ENCODE peak calls at places on chromosomes 2 and 18, in four cellular contexts. J is BJ, S is OCI-LY7, Y is esophagus squamous epithelium. M is an unnamed sample.

GRCh38 chr18:32092422-32093105 is 890 bp downstream of the RNF138 start:
- DNase-seq in J (peak), S (peak), Y (peak), M (peak)

GRCh38 chr2:231523451-231524266 is 6.6 kb downstream of the NMUR1 start:
- DNase-seq in Y (no peak), S (no peak), J (no peak), M (no peak)

GRCh38 chr2:219104107-219105050 is 43.7 kb upstream of the IHH start:
- DNase-seq in S (peak), J (peak), Y (no peak), M (no peak)

GRCh38 chr2:214203744-214204289 is 207.0 kb upstream of the VWC2L start:
- DNase-seq in Y (no peak), J (no peak), S (no peak), M (no peak)

GRCh38 chr2:42572297-42573081 is 4.1 kb downstream of the MTA3 start:
- DNase-seq in Y (no peak), S (no peak), J (no peak), M (no peak)

GRCh38 chr2:236705295-236706114 is 135.9 kb downstream of the ACKR3 start:
- DNase-seq in J (no peak), S (no peak), Y (no peak), M (no peak)

GRCh38 chr2:219060821-219061791 is at the start of gene IHH:
- DNase-seq in S (no peak), Y (no peak), J (no peak), M (no peak)

GRCh38 chr2:203689424-203690109 is 16.9 kb upstream of the CD28 start:
- DNase-seq in Y (no peak), S (peak), J (no peak), M (no peak)

GRCh38 chr18:43805646-43806194 is 528.4 kb upstream of the SYT4 start:
- DNase-seq in J (no peak), S (no peak), Y (no peak), M (no peak)

GRCh38 chr2:235669269-235669831 is 175.5 kb downstream of the AGAP1 start:
- DNase-seq in Y (no peak), J (no peak), S (no peak), M (peak)

GRCh38 chr2:235672720-235673119 is 178.9 kb downstream of the AGAP1 start:
- DNase-seq in Y (no peak), S (no peak), J (no peak), M (no peak)

GRCh38 chr2:235668782-235669181 is 174.9 kb downstream of the AGAP1 start:
- DNase-seq in Y (no peak), J (no peak), S (no peak), M (no peak)

GRCh38 chr2:235670974-235671787 is 177.3 kb downstream of the AGAP1 start:
- DNase-seq in S (no peak), J (no peak), Y (no peak), M (no peak)

GRCh38 chr2:235669983-235670962 is 176.4 kb downstream of the AGAP1 start:
- DNase-seq in Y (no peak), S (no peak), J (no peak), M (peak)
- TF ChIP-seq CTCF in Y (peak), S (no peak), J (peak), M (peak)

GRCh38 chr2:1051075-1051474 is 100.4 kb downstream of the SNTG2 start:
- DNase-seq in S (no peak), Y (no peak), J (no peak), M (no peak)
- TF ChIP-seq CTCF in S (no peak), Y (no peak), J (peak), M (no peak)

GRCh38 chr18:48410095-48410920 is 1.1 kb upstream of the ZBTB7C start:
- DNase-seq in Y (peak), S (peak), J (peak), M (peak)
- TF ChIP-seq CTCF in Y (no peak), S (no peak), J (no peak), M (peak)

DNA sequence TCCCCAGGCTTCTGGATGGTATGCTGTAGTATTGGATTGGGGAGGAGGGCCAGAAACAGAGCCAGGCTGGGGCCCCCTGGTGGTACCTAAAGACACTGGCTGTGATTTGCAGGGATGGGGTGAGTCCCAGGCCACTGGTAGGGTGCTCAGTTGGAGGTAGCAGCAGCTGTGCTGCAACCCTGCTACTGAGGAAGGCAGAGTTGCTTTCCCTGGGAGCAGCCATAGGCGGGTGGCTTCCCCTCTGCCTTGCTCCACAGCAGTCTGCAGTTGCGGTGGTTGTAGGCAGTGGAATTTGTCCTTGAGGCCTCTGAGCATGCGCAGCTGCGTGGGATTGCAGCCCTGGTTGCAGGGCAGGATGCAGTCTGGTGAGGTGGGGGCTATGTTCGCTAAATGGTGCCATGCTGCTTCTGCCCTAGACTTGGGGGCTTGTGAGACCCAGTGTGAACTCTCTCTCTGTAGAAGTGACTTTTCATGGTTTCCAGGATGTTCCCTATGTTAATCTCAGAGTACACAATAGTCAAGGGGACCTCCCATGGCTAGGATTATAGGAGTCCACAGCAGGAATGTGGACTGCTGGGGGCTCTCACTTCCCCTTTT is 443.5 kb downstream of the XIRP2 start:
- DNase-seq in Y (no peak), J (no peak), S (no peak), M (no peak)
- TF ChIP-seq CTCF in Y (no peak), J (peak), S (peak), M (no peak)

DNA sequence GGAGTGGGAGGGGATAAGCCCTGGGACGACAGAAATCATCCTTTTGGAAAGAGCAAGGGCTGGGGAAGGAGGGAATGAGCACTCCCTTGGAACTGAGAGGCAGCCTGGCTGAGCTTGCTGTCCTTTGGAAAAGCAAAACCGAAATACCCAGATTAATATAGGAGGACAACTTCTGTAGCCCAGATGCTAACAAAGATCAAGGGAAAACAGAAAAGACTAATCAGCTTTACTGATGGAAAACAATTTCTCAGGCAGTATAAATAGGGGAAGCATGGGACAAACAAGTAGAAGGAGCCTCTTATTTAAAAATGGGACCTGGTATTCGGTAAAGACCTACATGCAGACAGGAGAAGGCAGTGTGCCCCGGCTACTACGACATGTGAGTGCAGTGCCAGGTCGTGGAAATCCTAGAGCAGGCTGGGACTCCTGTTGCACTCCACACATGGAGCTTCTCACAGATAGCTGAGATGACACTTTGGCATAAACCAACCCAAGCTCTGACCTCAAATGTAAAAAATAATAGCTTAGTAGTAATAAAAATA is 775 bp upstream of the DSEL start:
- DNase-seq in Y (no peak), S (no peak), J (no peak), M (no peak)
- TF ChIP-seq CTCF in Y (no peak), S (no peak), J (no peak), M (no peak)

DNA sequence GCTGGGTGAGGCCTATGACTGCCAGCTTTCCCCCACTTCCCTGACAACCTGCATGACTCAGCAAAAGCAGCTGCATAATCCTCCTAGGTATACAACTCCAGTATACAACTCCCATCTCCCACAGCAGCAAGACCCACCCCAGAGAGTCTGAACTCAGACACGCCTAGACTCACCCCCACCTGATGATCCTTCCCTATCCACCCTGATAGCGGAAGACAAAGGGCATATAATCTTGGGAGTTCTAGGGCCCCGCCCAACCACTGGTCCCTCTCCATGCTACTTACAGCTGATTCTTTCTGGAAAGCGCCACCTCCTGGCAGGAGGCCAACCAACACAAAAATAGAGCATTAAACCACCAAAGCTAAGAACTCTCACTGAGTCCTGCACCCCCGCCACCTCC is 296.5 kb downstream of the DCC start:
- DNase-seq in J (no peak), Y (no peak), S (no peak), M (no peak)
- TF ChIP-seq CTCF in J (no peak), Y (no peak), S (peak), M (no peak)

DNA sequence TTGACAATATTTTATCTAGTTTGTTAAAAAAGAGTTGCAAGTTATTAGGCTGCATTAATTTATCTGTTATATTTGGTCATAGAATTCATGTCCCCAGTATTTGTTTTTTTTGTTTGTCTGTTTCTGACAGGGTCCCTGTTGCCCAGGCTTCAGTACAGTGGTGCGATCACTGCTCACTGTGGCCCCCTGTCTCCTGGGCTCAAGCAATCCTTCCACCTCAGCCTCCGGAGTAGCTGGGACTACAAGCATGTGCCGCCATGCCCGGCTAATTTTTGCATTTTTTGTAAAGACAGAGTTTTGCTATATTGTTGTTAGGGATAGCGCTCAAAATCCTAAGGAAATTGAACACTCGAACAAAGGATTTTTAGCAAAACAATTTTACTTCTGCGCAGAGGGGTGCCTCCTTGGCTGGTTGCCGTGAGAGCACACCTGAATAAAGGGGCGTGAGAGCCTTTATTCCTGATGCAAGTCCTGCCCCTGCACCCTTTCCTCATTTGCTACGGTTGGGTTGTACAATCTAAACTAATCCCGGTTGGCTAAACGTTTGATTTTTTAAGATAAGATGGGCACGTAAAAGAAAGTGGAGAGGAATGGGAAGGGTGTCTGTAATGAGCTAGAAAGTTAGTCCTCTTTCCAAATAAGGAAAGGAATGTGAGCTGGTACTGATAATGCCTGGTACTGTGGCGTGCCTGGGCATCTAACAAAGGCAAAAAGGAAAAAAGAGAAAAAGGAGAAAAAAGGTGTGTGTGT is 65.5 kb downstream of the COMMD1 start:
- DNase-seq in S (no peak), J (no peak), Y (no peak), M (no peak)
- TF ChIP-seq CTCF in S (no peak), J (no peak), Y (no peak), M (no peak)

GRCh38 chr2:46610014-46610413 is 130.6 kb downstream of the TMEM247 start:
- DNase-seq in Y (no peak), J (no peak), S (no peak), M (no peak)

GRCh38 chr2:46621499-46621898 is 142.1 kb downstream of the TMEM247 start:
- DNase-seq in S (no peak), J (no peak), Y (no peak), M (no peak)

GRCh38 chr2:46612675-46613074 is 133.3 kb downstream of the TMEM247 start:
- DNase-seq in J (no peak), Y (no peak), S (no peak), M (no peak)

GRCh38 chr2:46615555-46616487 is 136.5 kb downstream of the TMEM247 start:
- DNase-seq in S (peak), J (no peak), Y (no peak), M (no peak)
- TF ChIP-seq CTCF in S (peak), J (peak), Y (no peak), M (no peak)

GRCh38 chr18:10518595-10519273 is 7.1 kb upstream of the NAPG start:
- DNase-seq in S (no peak), Y (no peak), J (no peak), M (peak)
- TF ChIP-seq CTCF in S (peak), Y (no peak), J (peak), M (no peak)

GRCh38 chr2:195649629-195650190 is 7.3 kb upstream of the SLC39A10 start:
- DNase-seq in J (no peak), Y (no peak), S (peak), M (no peak)

GRCh38 chr2:195647302-195647701 is 9.7 kb upstream of the SLC39A10 start:
- DNase-seq in J (no peak), S (peak), Y (no peak), M (no peak)

GRCh38 chr2:195648780-195649179 is 8.2 kb upstream of the SLC39A10 start:
- DNase-seq in S (no peak), Y (no peak), J (no peak), M (no peak)

GRCh38 chr2:195652916-195653315 is 4.1 kb upstream of the SLC39A10 start:
- DNase-seq in S (no peak), J (no peak), Y (no peak), M (no peak)

GRCh38 chr2:195651041-195651440 is 6.0 kb upstream of the SLC39A10 start:
- DNase-seq in J (no peak), Y (no peak), S (no peak), M (no peak)
- TF ChIP-seq CTCF in J (no peak), Y (no peak), S (no peak), M (no peak)